ENCODE peak calls at places on chromosome 18, in ten cellular contexts. F, O, T, E, H, Y, L, R, G and S are unnamed samples.

GRCh38 chr18:60413944-60414547 is 41.5 kb upstream of the MC4R start:
- DNase-seq in F (no peak), O (no peak), T (no peak), E (no peak), H (no peak), Y (no peak), L (no peak), R (no peak), G (no peak), S (no peak)

GRCh38 chr18:9653390-9653789 is 39.0 kb upstream of the PPP4R1 start:
- DNase-seq in F (peak), O (no peak), T (no peak), E (peak), H (no peak), Y (peak), L (no peak), R (no peak), G (peak), S (peak)

GRCh38 chr18:23972416-23972815 is 42.1 kb upstream of the TTC39C start:
- DNase-seq in F (no peak), O (no peak), T (no peak), E (no peak), H (no peak), Y (no peak), L (no peak), R (no peak), G (no peak), S (no peak)

GRCh38 chr18:9348766-9349165 is 14.2 kb downstream of the TWSG1 start:
- DNase-seq in F (no peak), O (no peak), T (no peak), E (no peak), H (no peak), Y (no peak), L (no peak), R (no peak), G (no peak), S (no peak)

GRCh38 chr18:59744271-59744721 is 47.1 kb upstream of the CCBE1 start:
- DNase-seq in F (no peak), O (no peak), T (no peak), E (no peak), H (no peak), Y (no peak), L (no peak), R (no peak), G (no peak), S (no peak)

GRCh38 chr18:31498450-31499156 is 626 bp downstream of the DSG2 start:
- DNase-seq in F (peak), O (peak), T (no peak), E (no peak), H (peak), Y (peak), L (no peak), R (no peak), G (no peak), S (peak)

GRCh38 chr18:7196421-7196820 is 34.5 kb upstream of the LRRC30 start:
- DNase-seq in F (no peak), O (no peak), T (no peak), E (no peak), H (no peak), Y (no peak), L (no peak), R (no peak), G (no peak), S (no peak)

GRCh38 chr18:961644-962355 is 57.1 kb downstream of the ADCYAP1 start:
- DNase-seq in F (peak), O (peak), T (no peak), E (peak), H (no peak), Y (no peak), L (no peak), R (no peak), G (peak), S (no peak)

GRCh38 chr18:48186084-48186798 is 222.9 kb downstream of the ZBTB7C start:
- DNase-seq in F (peak), O (no peak), T (no peak), E (peak), H (no peak), Y (no peak), L (no peak), R (no peak), G (no peak), S (no peak)

GRCh38 chr18:68448736-68449135 is 266.2 kb downstream of the TMX3 start:
- DNase-seq in F (no peak), O (no peak), T (no peak), E (no peak), H (no peak), Y (no peak), L (no peak), R (no peak), G (no peak), S (no peak)

GRCh38 chr18:63844254-63844653 is 43.3 kb upstream of the SERPINB2 start:
- DNase-seq in F (no peak), O (no peak), T (no peak), E (no peak), H (no peak), Y (no peak), L (no peak), R (no peak), G (no peak), S (no peak)

GRCh38 chr18:23756590-23757540 is 67.6 kb downstream of the LAMA3 start:
- DNase-seq in F (no peak), O (no peak), T (no peak), E (no peak), H (no peak), Y (no peak), L (peak), R (no peak), G (no peak), S (no peak)

GRCh38 chr18:50571606-50572005 is 11.7 kb downstream of the MAPK4 start:
- DNase-seq in F (no peak), O (no peak), T (no peak), E (no peak), H (no peak), Y (no peak), L (no peak), R (no peak), G (no peak), S (no peak)

GRCh38 chr18:79987566-79987965 is 797 bp downstream of the TXNL4A start:
- DNase-seq in F (no peak), O (no peak), T (no peak), E (no peak), H (no peak), Y (no peak), L (no peak), R (no peak), G (no peak), S (no peak)

GRCh38 chr18:427005-427404 is 73.5 kb downstream of the COLEC12 start:
- DNase-seq in F (no peak), O (no peak), T (no peak), E (no peak), H (no peak), Y (no peak), L (no peak), R (no peak), G (no peak), S (no peak)

GRCh38 chr18:59954746-59955145 is 55.0 kb downstream of the PMAIP1 start:
- DNase-seq in F (no peak), O (no peak), T (no peak), E (no peak), H (no peak), Y (no peak), L (no peak), R (no peak), G (no peak), S (no peak)

GRCh38 chr18:33114749-33115148 is 325.8 kb downstream of the CCDC178 start:
- DNase-seq in F (no peak), O (no peak), T (no peak), E (no peak), H (no peak), Y (no peak), L (no peak), R (no peak), G (no peak), S (no peak)

DNA sequence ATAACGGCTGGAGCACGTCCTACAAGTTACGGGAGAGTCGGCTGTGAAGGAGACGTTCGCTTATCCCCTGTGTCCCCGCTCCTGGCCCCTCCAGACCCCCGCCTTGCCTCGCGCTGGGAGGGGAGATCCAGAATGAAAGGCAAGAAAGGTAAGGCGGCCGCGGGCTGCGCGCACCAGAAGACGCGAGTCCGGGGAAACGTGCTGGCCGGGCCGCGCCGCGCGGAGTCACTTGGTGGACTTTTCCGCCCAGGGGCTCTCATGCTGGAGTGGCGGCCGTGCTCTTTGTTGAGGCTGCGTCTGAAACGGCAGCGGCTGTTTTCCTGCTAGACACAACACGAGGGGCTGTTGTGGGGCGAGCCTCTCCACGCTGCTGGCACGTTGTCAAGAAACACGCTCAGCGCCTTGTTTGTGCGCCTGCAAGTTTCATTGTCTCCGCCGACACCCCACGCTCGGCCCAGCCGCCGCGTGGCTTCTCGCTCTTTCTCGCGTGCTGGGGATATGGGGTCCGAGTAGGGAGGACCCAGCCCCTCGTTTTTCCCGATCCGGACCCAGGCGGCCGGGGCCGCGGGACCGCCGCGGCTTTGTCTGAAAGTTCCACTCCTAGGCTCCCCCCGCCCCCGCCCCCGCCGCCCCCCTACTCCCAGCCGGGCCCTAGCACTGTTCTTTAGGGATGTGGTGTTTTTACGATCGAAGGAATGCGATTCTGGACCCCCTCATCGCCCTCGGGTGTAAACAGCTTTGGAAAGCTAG is 561 bp downstream of the TGIF1 start:
- DNase-seq in F (peak), O (peak), T (no peak), E (peak), H (peak), Y (peak), L (peak), R (peak), G (peak), S (peak)
- TF ChIP-seq POLR2A in F (peak), O (no peak), T (peak), E (peak), H (peak), Y (peak), L (peak), R (no peak), G (peak), S (no peak)

DNA sequence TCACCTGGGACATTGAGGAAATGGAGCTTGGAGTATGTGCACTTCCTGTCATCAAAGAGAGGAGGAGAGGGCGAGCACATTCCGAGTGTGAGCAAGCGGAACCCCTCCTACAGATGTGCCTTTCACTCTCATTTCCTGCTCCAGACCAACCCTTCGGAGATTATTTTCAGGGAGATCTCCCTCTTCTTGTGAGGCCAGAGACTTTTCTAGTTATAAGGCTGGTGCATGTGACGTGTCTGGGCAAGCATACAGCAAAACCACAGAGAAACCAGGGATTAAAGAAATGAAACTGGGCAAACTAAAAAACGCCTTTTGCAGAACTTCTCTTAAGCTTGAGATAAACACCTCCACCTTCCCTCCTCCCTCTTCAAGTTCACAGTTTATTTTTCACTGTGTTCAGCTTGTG is 409.2 kb upstream of the TCF4 start:
- DNase-seq in F (no peak), O (no peak), T (no peak), E (no peak), H (no peak), Y (no peak), L (no peak), R (no peak), G (no peak), S (no peak)
- TF ChIP-seq CTCF in F (no peak), O (no peak), T (no peak), E (no peak), H (no peak), Y (no peak), L (no peak), R (no peak), G (no peak), S (no peak)

GRCh38 chr18:55322176-55322735 is 265.7 kb downstream of the TCF4 start:
- DNase-seq in F (peak), O (no peak), T (peak), E (peak), H (peak), Y (peak), L (no peak), R (peak), G (peak), S (peak)
- TF ChIP-seq POLR2A in F (peak), O (no peak), T (no peak), E (peak), H (peak), Y (peak), L (no peak), R (no peak), G (peak), S (peak)

GRCh38 chr18:53385889-53386288 is 838.6 kb downstream of the MBD2 start:
- DNase-seq in F (no peak), O (no peak), T (no peak), E (no peak), H (no peak), Y (no peak), L (no peak), R (no peak), G (no peak), S (no peak)

GRCh38 chr18:53375641-53376040 is 848.8 kb downstream of the MBD2 start:
- DNase-seq in F (no peak), O (no peak), T (no peak), E (no peak), H (no peak), Y (no peak), L (no peak), R (no peak), G (no peak), S (peak)

GRCh38 chr18:53382870-53383269 is 841.6 kb downstream of the MBD2 start:
- DNase-seq in F (no peak), O (no peak), T (no peak), E (no peak), H (no peak), Y (no peak), L (no peak), R (no peak), G (no peak), S (no peak)

GRCh38 chr18:53380063-53380639 is 844.3 kb downstream of the MBD2 start:
- DNase-seq in F (no peak), O (peak), T (peak), E (no peak), H (no peak), Y (no peak), L (no peak), R (no peak), G (no peak), S (no peak)
- TF ChIP-seq CTCF in F (no peak), O (peak), T (peak), E (peak), H (no peak), Y (no peak), L (no peak), R (peak), G (peak), S (peak)

GRCh38 chr18:58049000-58049688 is 5.1 kb downstream of the NEDD4L start:
- DNase-seq in F (no peak), O (no peak), T (no peak), E (no peak), H (no peak), Y (no peak), L (no peak), R (no peak), G (no peak), S (no peak)

GRCh38 chr18:58047556-58047882 is 3.5 kb downstream of the NEDD4L start:
- DNase-seq in F (no peak), O (no peak), T (no peak), E (no peak), H (no peak), Y (no peak), L (no peak), R (no peak), G (no peak), S (no peak)

GRCh38 chr18:58046794-58047555 is 2.9 kb downstream of the NEDD4L start:
- DNase-seq in F (no peak), O (no peak), T (no peak), E (no peak), H (no peak), Y (no peak), L (no peak), R (no peak), G (no peak), S (no peak)

GRCh38 chr18:58046087-58046793 is 2.2 kb downstream of the NEDD4L start:
- DNase-seq in F (no peak), O (no peak), T (no peak), E (no peak), H (no peak), Y (no peak), L (no peak), R (no peak), G (no peak), S (no peak)

GRCh38 chr18:58048243-58048642 is 4.2 kb downstream of the NEDD4L start:
- DNase-seq in F (no peak), O (no peak), T (no peak), E (no peak), H (no peak), Y (no peak), L (no peak), R (no peak), G (no peak), S (no peak)
- TF ChIP-seq POLR2A in F (no peak), O (no peak), T (no peak), E (no peak), H (no peak), Y (no peak), L (no peak), R (no peak), G (no peak), S (no peak)

GRCh38 chr18:49206717-49207116 is 253.7 kb downstream of the DYM start:
- DNase-seq in F (no peak), O (no peak), T (no peak), E (no peak), H (no peak), Y (no peak), L (no peak), R (no peak), G (no peak), S (no peak)
- TF ChIP-seq CTCF in F (no peak), O (no peak), T (no peak), E (no peak), H (no peak), Y (no peak), L (no peak), R (no peak), G (no peak), S (no peak)

DNA sequence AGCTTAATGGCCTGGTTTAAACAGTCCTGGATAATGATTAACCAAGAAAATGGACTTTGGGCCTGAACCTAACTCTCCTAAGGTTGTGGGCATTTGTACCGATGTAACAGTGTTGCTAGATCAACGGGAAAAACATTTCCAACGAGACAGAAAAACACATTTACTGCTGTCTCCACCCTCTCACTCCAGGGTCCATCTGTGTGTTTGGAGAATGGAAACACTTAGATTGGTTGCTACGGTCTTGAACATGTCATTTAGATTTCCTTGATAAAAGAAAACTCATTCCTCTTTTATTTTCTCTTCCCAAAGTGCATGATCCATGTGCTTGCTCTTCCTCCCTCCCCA is 88.0 kb downstream of the SOCS6 start:
- DNase-seq in F (no peak), O (no peak), T (peak), E (no peak), H (no peak), Y (no peak), L (no peak), R (no peak), G (no peak), S (no peak)
- TF ChIP-seq POLR2A in F (no peak), O (no peak), T (no peak), E (no peak), H (no peak), Y (no peak), L (no peak), R (no peak), G (no peak), S (peak)